ENCODE peak calls at places on chromosomes 16 and 17, in five cellular contexts. S, X, M, Q and D are unnamed samples.

GRCh38 chr17:18026408-18026776 is 12.6 kb downstream of the ATPAF2 start:
- DNase-seq in S (no peak), X (no peak), M (peak), Q (no peak), D (no peak)

GRCh38 chr17:48671697-48672171 is 45.6 kb upstream of the HOXB9 start:
- DNase-seq in S (no peak), X (peak), M (peak), Q (peak), D (peak)

GRCh38 chr17:9987779-9988585 is 82.9 kb upstream of the RCVRN start:
- DNase-seq in S (no peak), X (peak), M (peak), Q (peak), D (peak)

GRCh38 chr16:24253192-24253591 is 2.9 kb upstream of the CACNG3 start:
- DNase-seq in S (no peak), X (peak), M (peak), Q (peak), D (peak)

GRCh38 chr17:2213291-2213960 is 90.2 kb downstream of the SMG6 start:
- DNase-seq in S (no peak), X (no peak), M (no peak), Q (no peak), D (no peak)

GRCh38 chr17:7883781-7884386 is 4.7 kb upstream of the CHD3 start:
- DNase-seq in S (no peak), X (no peak), M (peak), Q (no peak), D (no peak)

GRCh38 chr16:58121132-58121531 is 8.0 kb downstream of the CFAP20 start:
- DNase-seq in S (no peak), X (no peak), M (no peak), Q (no peak), D (no peak)

GRCh38 chr17:68759343-68760140 is 158.4 kb upstream of the FAM20A start:
- DNase-seq in S (no peak), X (peak), M (peak), Q (peak), D (peak)

GRCh38 chr16:25018972-25019617 is 3.9 kb upstream of the ARHGAP17 start:
- DNase-seq in S (peak), X (no peak), M (no peak), Q (no peak), D (no peak)

GRCh38 chr16:25108054-25108453 is 3.5 kb upstream of the LCMT1 start:
- DNase-seq in S (no peak), X (no peak), M (peak), Q (peak), D (no peak)

DNA sequence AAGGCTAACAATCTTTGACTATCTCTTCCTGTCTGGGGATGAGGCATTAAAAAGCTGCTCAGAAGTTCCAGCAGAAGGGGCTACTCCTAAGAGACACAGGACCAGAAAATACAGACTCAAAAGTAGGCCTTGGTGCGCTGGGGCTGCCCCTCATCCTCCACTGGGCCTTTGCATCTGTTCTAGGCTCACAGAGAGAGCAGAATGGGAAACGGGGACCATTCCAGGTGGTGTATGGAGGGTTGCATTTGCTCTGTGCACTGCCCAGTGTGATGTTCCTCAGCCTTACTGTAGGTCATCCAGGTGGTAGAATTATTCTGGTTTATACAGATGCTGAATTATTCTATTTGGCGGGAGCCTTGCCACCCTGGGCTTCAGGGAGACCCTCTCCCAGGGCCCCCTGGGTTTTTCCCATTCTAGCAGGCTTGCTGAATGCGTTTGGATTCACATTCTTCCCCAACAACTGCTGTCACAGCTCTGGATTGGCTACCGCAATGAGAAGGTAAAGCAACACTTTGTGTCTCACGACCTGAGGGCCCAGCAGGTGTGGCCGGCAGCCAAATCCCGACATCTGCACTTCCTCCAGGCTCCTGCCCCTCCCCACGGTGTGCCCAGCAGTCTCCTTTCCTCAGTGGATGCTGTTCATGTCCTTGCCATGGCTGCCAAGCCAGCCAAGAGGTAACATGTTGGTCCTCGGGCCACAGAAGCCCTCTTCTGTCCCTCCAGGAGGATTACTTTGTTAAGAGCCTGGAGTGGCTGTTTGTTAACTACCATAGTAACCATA is 25.0 kb upstream of the ZNHIT3 start:
- DNase-seq in S (no peak), X (no peak), M (no peak), Q (no peak), D (no peak)
- TF ChIP-seq TAF1 in S (no peak), X (no peak), M (no peak), Q (no peak), D (no peak)

GRCh38 chr16:3045758-3046505 is 429 bp upstream of the MMP25 start:
- DNase-seq in S (no peak), X (peak), M (peak), Q (no peak), D (no peak)
- TF ChIP-seq POLR2AphosphoS5 in S (no peak), X (no peak), M (no peak), Q (no peak), D (no peak)

DNA sequence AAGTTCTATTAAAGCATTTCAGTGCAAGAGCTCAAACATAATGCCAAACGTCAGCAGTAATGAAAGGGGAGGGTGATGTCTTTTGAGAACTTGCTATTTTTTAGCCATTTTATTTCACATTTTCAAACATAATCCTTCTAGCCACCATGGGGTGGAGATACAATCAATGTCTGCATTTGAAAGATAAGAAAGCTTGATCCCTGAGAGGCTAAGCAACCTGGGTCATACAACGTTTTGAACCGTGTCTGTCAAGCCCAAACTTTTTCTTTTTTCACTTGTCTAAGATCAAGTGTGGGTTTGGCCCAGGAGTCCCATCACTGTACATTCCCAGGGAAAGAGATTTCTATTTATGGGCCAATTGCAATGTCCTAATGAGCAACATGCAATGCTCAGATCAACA is 331.1 kb downstream of the SLC39A11 start:
- DNase-seq in S (no peak), X (no peak), M (no peak), Q (no peak), D (no peak)
- TF ChIP-seq TAF1 in S (no peak), X (no peak), M (no peak), Q (no peak), D (no peak)

DNA sequence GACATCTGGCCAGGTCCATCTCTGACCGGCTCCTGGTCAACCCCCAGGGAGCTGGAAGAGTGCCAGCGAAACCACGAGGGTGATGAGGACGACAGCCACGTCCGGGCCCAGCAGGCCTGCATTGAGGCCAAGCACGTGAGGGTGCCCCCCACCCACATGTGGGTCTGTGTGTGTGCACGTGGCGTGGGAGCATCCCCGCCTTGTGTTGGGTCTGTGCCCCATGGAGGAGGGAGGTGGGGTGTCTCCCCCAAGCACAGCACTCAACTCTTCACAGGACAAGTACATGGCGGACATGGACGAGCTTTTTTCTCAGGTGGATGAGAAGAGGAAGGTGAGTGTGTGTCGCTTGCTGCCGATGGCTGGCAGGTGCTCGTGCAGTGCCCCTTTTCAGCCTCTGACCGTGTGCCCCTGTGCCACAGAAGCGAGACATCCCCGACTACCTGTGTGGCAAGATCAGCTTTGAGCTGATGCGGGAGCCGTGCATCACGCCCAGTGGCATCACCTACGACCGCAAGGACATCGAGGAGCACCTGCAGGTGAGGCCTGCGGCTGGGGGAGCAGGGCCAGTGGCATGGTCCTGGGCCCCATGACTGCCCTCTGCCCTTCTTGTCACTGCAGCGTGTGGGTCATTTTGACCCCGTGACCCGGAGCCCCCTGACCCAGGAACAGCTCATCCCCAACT is 1.7 kb downstream of the STUB1 start:
- DNase-seq in S (no peak), X (no peak), M (no peak), Q (no peak), D (no peak)
- TF ChIP-seq POLR2AphosphoS5 in S (no peak), X (peak), M (no peak), Q (no peak), D (no peak)

GRCh38 chr17:76132574-76133338 is 8.3 kb downstream of the FOXJ1 start:
- DNase-seq in S (no peak), X (no peak), M (no peak), Q (peak), D (no peak)
- TF ChIP-seq TAF1 in S (no peak), X (no peak), M (no peak), Q (peak), D (no peak)

DNA sequence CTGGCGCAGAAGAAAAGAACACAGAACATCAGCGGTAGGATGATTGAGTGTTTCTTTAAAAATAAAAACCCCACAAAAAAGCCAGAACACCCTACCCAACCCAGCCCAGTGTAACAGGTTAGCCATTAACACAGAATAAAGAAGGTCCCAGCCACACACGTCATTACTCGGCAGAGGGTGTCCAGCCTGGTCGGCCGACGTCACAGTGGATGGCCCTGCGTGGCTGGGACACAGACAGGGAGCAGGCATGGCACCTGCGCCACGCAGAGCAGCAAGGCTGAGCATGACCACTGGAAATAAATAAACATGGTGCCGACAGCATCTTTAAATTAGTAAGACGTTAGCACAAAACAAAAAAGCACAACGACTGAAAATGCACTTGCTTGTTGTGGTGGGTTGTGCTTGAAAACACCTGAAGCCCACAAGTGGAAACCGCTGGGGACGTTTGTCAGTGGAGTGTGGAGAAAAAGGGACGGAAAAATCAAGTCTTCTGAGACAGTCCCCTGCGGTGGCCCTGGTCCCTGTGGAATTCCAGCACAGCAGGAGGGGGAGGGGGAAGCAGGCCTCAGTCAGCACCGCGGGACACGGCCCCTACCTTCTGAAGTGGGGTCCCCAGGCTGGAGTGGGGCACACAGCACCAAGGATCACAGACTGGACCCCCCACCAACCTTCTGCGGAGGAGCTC is 39.2 kb downstream of the SLC7A5 start:
- DNase-seq in S (no peak), X (no peak), M (no peak), Q (no peak), D (no peak)
- TF ChIP-seq POLR2AphosphoS5 in S (no peak), X (no peak), M (no peak), Q (no peak), D (no peak)

GRCh38 chr17:36728030-36728991 is 126.9 kb downstream of the MRM1 start:
- DNase-seq in S (no peak), X (no peak), M (peak), Q (no peak), D (no peak)
- TF ChIP-seq TAF1 in S (no peak), X (no peak), M (no peak), Q (no peak), D (no peak)

GRCh38 chr17:76700627-76701470 is 9.9 kb downstream of the MXRA7 start:
- DNase-seq in S (no peak), X (no peak), M (peak), Q (peak), D (no peak)
- TF ChIP-seq POLR2AphosphoS5 in S (no peak), X (no peak), M (peak), Q (peak), D (no peak)